ENCODE peak calls at places on chromosomes 12 and 14, in four cellular contexts. J, A, Q and W are unnamed samples.

GRCh38 chr12:31323466-31324115 is 2.4 kb downstream of the SINHCAF start:
- DNase-seq in Q (peak), A (no peak), J (peak), W (peak)

GRCh38 chr14:52175982-52176502 is 91.5 kb upstream of the PTGDR start:
- DNase-seq in Q (no peak), A (no peak), J (peak), W (no peak)

GRCh38 chr12:12922191-12922616 is 29.8 kb downstream of the GPRC5D start:
- DNase-seq in J (no peak), Q (peak), A (no peak), W (no peak)

GRCh38 chr14:73463411-73463810 is 5.1 kb upstream of the NUMB start:
- DNase-seq in J (peak), A (peak), Q (peak), W (no peak)

GRCh38 chr14:21846227-21846885 is 172.7 kb upstream of the OR4E1 start:
- DNase-seq in Q (peak), A (peak), J (peak), W (no peak)

GRCh38 chr12:3040663-3041544 is 36.3 kb upstream of the TSPAN9 start:
- DNase-seq in A (no peak), J (no peak), Q (no peak), W (no peak)

GRCh38 chr14:23094666-23095195 is at the start of gene ACIN1:
- DNase-seq in A (peak), Q (peak), J (no peak), W (no peak)

GRCh38 chr12:6423267-6424007 is 21.3 kb upstream of the CD27 start:
- DNase-seq in J (peak), A (peak), Q (peak), W (peak)

GRCh38 chr12:76634074-76634570 is 74.6 kb upstream of the OSBPL8 start:
- DNase-seq in A (no peak), Q (no peak), J (no peak), W (no peak)

GRCh38 chr14:72651081-72651480 is 242.8 kb downstream of the DPF3 start:
- DNase-seq in J (no peak), Q (peak), A (no peak), W (no peak)

DNA sequence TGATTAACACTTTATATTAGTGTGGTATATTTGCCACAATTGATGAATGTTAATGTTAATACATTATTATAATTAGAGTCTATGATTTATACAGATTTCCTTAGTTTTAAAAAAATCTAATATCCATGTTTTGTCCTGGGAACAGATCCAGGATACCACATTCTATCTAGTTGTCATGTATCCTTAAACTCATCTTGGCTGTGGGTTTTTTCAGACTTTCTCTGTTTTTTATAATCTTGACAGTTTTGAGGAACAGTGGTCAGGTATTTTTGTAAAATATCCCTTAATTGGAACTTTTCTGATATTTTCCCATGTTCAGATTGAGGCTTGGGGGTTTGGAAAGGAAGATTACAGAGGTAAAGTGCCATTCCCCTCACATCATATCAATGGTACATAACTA is 104.1 kb downstream of the LMNTD1 start:
- DNase-seq in J (no peak), A (no peak), Q (no peak), W (no peak)
- H3K4me3 ChIP-seq in J (no peak), A (no peak), Q (no peak), W (no peak)

DNA sequence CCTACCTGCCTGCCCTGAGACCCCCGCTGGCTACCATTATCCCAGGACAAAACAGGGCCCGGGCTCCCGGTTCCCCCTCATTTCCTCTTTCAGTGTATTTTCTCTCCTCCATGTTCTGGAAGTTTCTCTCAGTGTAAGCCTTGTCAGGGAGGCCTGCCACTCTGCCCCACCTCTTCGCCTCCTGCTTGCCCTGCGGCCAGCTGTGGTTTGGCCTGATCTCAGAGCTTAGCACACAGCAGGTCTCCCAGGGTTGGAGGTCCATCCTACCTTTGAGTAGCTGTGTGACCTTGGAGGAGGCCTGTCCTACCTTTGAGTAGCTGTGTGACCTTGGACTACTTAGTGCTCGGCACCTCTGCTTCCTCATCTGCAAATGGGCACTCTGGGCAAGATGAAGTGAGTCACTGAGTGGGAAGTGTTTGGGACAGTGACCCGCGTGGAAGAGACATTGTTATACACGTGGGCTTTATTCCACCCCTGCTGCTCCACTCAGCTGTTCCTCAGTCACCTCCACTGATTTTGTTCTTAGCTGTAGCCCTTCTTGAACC is 212.7 kb downstream of the ZFP36L1 start:
- DNase-seq in Q (no peak), J (no peak), A (no peak), W (no peak)
- TF ChIP-seq CTCF in Q (no peak), J (no peak), A (no peak), W (no peak)

GRCh38 chr12:47808049-47808448 is 11.7 kb downstream of the HDAC7 start:
- DNase-seq in J (peak), Q (peak), A (peak), W (peak)
- H3K4me3 ChIP-seq in J (no peak), Q (no peak), A (no peak), W (peak)

GRCh38 chr14:100072783-100073346 is 7.6 kb downstream of the EVL start:
- DNase-seq in A (peak), Q (peak), J (peak), W (no peak)
- TF ChIP-seq CTCF in A (peak), Q (peak), J (peak), W (no peak)

GRCh38 chr14:50340945-50341344 is 28.8 kb downstream of the DMAC2L start:
- DNase-seq in A (no peak), Q (no peak), J (no peak), W (no peak)

GRCh38 chr14:50344831-50345563 is 32.9 kb downstream of the DMAC2L start:
- DNase-seq in A (no peak), J (no peak), Q (peak), W (no peak)

GRCh38 chr14:50342211-50343080 is 30.3 kb downstream of the DMAC2L start:
- DNase-seq in Q (peak), A (no peak), J (peak), W (peak)

GRCh38 chr14:50344116-50344775 is 32.1 kb downstream of the DMAC2L start:
- DNase-seq in A (no peak), Q (no peak), J (no peak), W (no peak)

DNA sequence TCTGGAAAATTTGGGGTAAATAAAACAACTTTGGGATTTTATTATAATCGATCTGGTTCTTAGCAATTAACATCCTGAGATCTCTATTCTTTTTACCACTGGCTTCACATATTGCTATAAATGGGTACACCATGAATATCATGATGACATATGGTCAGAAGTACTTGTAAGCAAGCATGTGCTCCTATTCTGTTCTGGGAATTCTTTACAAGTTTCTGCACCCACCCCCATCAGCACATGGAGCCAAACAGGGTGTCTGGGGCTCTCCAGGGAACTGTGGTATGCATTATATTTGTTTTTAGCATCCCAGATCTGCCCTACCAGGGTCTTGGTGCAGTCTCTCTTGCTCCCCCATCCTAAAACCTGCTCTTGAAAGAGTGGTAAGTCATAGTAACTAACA is 31.3 kb downstream of the DMAC2L start:
- DNase-seq in J (no peak), Q (peak), A (no peak), W (no peak)
- H3K4me3 ChIP-seq in J (no peak), Q (no peak), A (no peak), W (no peak)

GRCh38 chr12:114334395-114334794 is 71.5 kb downstream of the TBX5 start:
- DNase-seq in J (no peak), A (no peak), Q (no peak), W (no peak)

GRCh38 chr12:114339626-114340025 is 66.3 kb downstream of the TBX5 start:
- DNase-seq in A (no peak), J (no peak), Q (no peak), W (no peak)

GRCh38 chr12:114340231-114340630 is 65.7 kb downstream of the TBX5 start:
- DNase-seq in J (no peak), A (no peak), Q (no peak), W (no peak)

DNA sequence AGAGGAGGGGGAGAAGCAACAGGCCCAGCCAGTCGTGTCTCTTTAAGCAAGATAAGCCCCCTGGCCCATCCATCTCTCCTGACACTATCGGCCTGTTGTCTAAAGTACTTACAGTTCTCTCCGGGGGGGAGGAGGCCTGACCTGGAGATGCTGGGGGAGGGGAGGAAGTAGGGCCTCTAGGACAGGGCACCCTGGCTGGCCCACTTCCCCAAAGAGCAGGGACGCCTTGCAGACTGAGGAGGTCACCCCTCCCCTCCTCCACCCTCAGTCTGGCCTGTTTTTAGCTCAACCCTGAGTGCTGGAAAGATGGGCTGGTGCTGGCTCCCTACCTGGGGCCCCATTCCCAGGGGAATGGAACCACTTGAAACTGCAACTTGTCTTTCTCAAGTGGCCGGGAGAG is 70.3 kb downstream of the TBX5 start:
- DNase-seq in J (no peak), A (no peak), Q (no peak), W (no peak)
- TF ChIP-seq CTCF in J (no peak), A (no peak), Q (no peak), W (no peak)

GRCh38 chr12:53937596-53938275 is 895 bp upstream of the HOXC13 start:
- DNase-seq in A (no peak), J (no peak), Q (no peak), W (no peak)
- H3K4me3 ChIP-seq in A (no peak), J (no peak), Q (no peak), W (no peak)

GRCh38 chr12:9372202-9372601 is 164.0 kb upstream of the PZP start:
- DNase-seq in Q (peak), A (no peak), J (no peak), W (no peak)
- TF ChIP-seq CTCF in Q (peak), A (no peak), J (no peak), W (no peak)